ENCODE peak calls at places on chromosomes 4 and X, in five cellular contexts. X, Q, J, T and H are unnamed samples.

GRCh38 chr4:147847947-147848590 is 116.2 kb downstream of the ARHGAP10 start:
- DNase-seq in X (no peak), Q (no peak), J (no peak), T (no peak), H (no peak)

GRCh38 chr4:5747746-5748365 is 36.9 kb downstream of the EVC start:
- DNase-seq in X (no peak), Q (no peak), J (no peak), T (no peak), H (no peak)

GRCh38 chrX:16633754-16634153 is 16.2 kb upstream of the S100G start:
- DNase-seq in X (no peak), Q (no peak), J (no peak), T (no peak), H (no peak)

GRCh38 chr4:168787801-168788200 is 222.3 kb downstream of the CBR4 start:
- DNase-seq in X (no peak), Q (no peak), J (no peak), T (peak), H (no peak)

GRCh38 chrX:47634871-47635575 is 5.3 kb upstream of the CFP start:
- DNase-seq in X (no peak), Q (no peak), J (peak), T (no peak), H (no peak)

GRCh38 chr4:98864560-98864959 is 64.4 kb downstream of the EIF4E start:
- DNase-seq in X (no peak), Q (no peak), J (no peak), T (no peak), H (no peak)

GRCh38 chrX:105695451-105695850 is 126.9 kb upstream of the NRK start:
- DNase-seq in X (no peak), Q (no peak), J (no peak), T (no peak), H (no peak)

GRCh38 chrX:13776387-13776786 is 40.5 kb downstream of the GPM6B start:
- DNase-seq in X (no peak), Q (no peak), J (no peak), T (no peak), H (no peak)

GRCh38 chr4:8269535-8270417 is at the start of gene HTRA3:
- DNase-seq in X (no peak), Q (no peak), J (no peak), T (no peak), H (no peak)